ENCODE peak calls at places on chromosomes 13 and 19, in eight cellular contexts. Z is uterus; M is CD8-positive, alpha-beta T cell; O is left lung; S is bronchial epithelial cell; G is IMR-90; L is right lobe of liver; W is tibial nerve. K is an unnamed sample.

GRCh38 chr19:44848036-44848804 is 2.1 kb downstream of the NECTIN2 start:
- DNase-seq in L (peak; percentile 37), Z (peak; percentile 26), S (peak; percentile 28), O (no peak), W (no peak), G (peak; percentile 57), M (no peak), K (peak; percentile 49)

GRCh38 chr19:10749435-10750384 is 31.8 kb downstream of the DNM2 start:
- DNase-seq in M (no peak), G (no peak), W (no peak), L (no peak), S (no peak), Z (no peak), O (peak; percentile 67), K (no peak)

GRCh38 chr19:10399878-10400277 is 3.5 kb downstream of the CDC37 start:
- DNase-seq in O (no peak), Z (no peak), M (no peak), L (no peak), W (no peak), S (no peak), G (no peak), K (no peak)

GRCh38 chr13:109818136-109818535 is 31.8 kb upstream of the IRS2 start:
- DNase-seq in S (peak; percentile 30), W (no peak), M (no peak), G (no peak), Z (no peak), L (no peak), O (no peak), K (no peak)

GRCh38 chr13:31089649-31090048 is 72.1 kb downstream of the HSPH1 start:
- DNase-seq in G (no peak), O (no peak), Z (no peak), W (no peak), L (no peak), S (no peak), M (no peak), K (no peak)

GRCh38 chr13:79491715-79492114 is 10.8 kb downstream of the NDFIP2 start:
- DNase-seq in G (peak; percentile 71), W (no peak), O (no peak), M (no peak), Z (no peak), S (peak; percentile 99), L (no peak), K (no peak)

GRCh38 chr19:38213911-38214625 is 10.0 kb downstream of the DPF1 start:
- DNase-seq in O (no peak), W (no peak), Z (no peak), L (no peak), M (no peak), G (peak; percentile 61), S (no peak), K (peak; percentile 69)

GRCh38 chr13:28574617-28575142 is 79.8 kb upstream of the FLT1 start:
- DNase-seq in L (peak; percentile 39), M (no peak), S (peak; percentile 99), W (no peak), O (peak; percentile 67), G (peak; percentile 100), Z (no peak), K (peak; percentile 97)

GRCh38 chr19:28705008-28705407 is 507.9 kb downstream of the UQCRFS1 start:
- DNase-seq in L (no peak), Z (no peak), W (no peak), O (no peak), S (peak; percentile 63), M (no peak), G (peak; percentile 62), K (peak; percentile 80)

GRCh38 chr13:109858319-109858718 is 71.9 kb upstream of the IRS2 start:
- DNase-seq in Z (no peak), S (peak; percentile 90), M (no peak), W (no peak), O (no peak), G (no peak), L (no peak), K (no peak)

GRCh38 chr19:47110521-47111080 is 3.0 kb downstream of the ZC3H4 start:
- DNase-seq in O (no peak), S (no peak), W (no peak), L (no peak), G (no peak), M (peak; percentile 49), Z (no peak), K (no peak)

GRCh38 chr19:10567696-10568443 is 909 bp downstream of the CDKN2D start:
- DNase-seq in G (no peak), L (no peak), Z (no peak), M (no peak), W (no peak), S (no peak), O (no peak), K (no peak)

GRCh38 chr13:93029536-93029935 is 197.1 kb upstream of the GPC6 start:
- DNase-seq in W (no peak), L (no peak), O (no peak), Z (no peak), G (peak; percentile 67), M (no peak), S (no peak), K (peak; percentile 56)

GRCh38 chr13:60431108-60431700 is 34.2 kb downstream of the TDRD3 start:
- DNase-seq in Z (no peak), O (no peak), G (peak; percentile 72), W (peak; percentile 22), S (peak; percentile 70), M (no peak), L (no peak), K (peak; percentile 26)

GRCh38 chr19:45322311-45322710 is 364 bp downstream of the CKM start:
- DNase-seq in W (no peak), O (no peak), S (no peak), Z (no peak), M (no peak), L (no peak), G (no peak), K (no peak)

GRCh38 chr19:48719263-48720171 is at the start of gene MAMSTR:
- DNase-seq in Z (peak; percentile 57), S (no peak), O (no peak), L (no peak), M (no peak), G (no peak), W (no peak), K (no peak)
- H3K4me3 ChIP-seq in Z (peak within 1 kb of the TSS; percentile 64), S (no peak within 1 kb of the TSS), O (peak within 1 kb of the TSS; percentile 41), L (no peak within 1 kb of the TSS), M (peak within 1 kb of the TSS; percentile 69), G (no peak within 1 kb of the TSS), W (no peak within 1 kb of the TSS), K (peak within 1 kb of the TSS; percentile 71)

GRCh38 chr13:50452028-50452427 is 391.5 kb downstream of the DLEU7 start:
- DNase-seq in G (no peak), Z (no peak), S (no peak), O (no peak), L (no peak), W (no peak), M (no peak), K (no peak)
- H3K4me3 ChIP-seq in G (no peak overlapping the region), Z (no peak overlapping the region), S (no peak overlapping the region), O (no peak overlapping the region), L (no peak overlapping the region), W (no peak overlapping the region), M (no peak overlapping the region), K (no peak overlapping the region)

DNA sequence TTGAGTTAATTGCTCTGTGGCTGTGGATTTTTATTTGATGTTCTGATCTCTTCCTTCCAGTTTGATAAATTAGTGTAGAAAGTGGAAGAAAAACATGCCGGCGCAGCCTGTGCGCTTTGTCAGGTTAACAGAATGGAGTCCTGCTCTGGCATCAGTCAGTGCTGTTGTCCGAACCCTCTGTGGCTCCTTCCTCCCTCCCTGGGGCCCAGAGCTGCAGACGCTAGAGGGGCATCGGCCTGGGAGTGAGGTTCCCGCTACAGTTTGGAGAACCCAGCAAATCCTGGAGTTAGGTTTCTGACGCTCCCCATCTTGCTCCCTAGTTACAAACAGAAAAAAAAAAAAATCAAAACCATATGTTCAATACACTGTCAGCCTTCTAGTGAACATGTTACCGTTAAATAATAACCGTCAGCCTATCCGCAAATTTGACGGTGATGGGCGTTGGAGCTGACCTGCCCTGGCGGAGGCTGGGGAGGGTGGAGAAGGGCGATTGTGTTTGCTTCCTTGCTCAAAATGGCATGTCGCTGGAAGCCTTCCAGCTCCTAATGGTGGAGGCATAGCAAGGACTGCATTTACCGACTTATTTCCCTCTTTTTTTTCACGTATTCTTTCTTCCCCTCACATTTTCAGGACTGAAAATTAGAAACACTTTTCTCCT is 13.5 kb downstream of the MBNL2 start:
- DNase-seq in W (no peak), S (no peak), G (no peak), Z (no peak), O (no peak), L (no peak), M (no peak), K (no peak)
- H3K4me3 ChIP-seq in W (peak overlapping the region; percentile 23), S (no peak overlapping the region), G (no peak overlapping the region), Z (no peak overlapping the region), O (no peak overlapping the region), L (no peak overlapping the region), M (no peak overlapping the region), K (no peak overlapping the region)

GRCh38 chr19:1748703-1749341 is 4.5 kb upstream of the ONECUT3 start:
- DNase-seq in Z (no peak), L (no peak), G (no peak), S (no peak), O (no peak), M (no peak), W (no peak), K (no peak)
- H3K4me3 ChIP-seq in Z (no peak overlapping the region), L (no peak overlapping the region), G (no peak overlapping the region), S (peak overlapping the region; percentile 48), O (no peak overlapping the region), M (no peak overlapping the region), W (no peak overlapping the region), K (no peak overlapping the region)

DNA sequence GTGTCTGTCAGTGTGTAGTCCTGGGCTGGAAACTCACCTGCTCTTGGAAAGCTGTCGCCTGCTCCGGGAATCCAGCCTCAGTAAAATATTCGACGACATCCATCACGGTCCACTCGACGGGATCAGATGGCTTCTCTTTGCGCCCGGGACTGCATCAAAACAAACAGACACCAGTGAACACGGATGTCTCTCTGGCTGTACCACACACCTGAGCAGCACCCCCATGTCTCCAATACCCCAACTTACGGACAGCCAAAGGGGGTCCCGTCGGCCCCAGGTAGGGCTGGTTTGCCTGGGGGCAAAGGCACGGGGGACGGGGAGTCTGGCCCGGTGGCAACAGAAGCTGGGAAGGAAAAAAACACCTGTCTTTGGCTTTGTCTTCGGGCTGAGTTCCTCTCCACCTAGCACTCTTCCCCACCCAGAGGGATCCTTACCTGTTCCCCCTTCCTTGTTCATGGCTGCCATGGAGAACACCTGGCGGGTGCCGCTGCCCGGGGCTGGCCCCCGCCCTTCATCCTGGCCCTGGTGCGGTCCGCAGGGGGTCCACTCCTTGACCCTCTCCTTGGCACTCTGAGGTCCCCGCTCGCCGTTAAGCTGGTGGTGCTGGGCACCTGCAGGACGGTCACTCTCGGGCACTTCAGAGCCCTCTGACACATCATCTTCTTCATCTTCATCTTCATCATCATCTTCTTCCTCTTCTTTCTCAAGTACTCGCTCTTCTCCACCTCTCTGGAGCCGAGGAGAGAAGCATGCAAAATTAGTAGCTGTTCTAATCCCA is 1.7 kb downstream of the SAMD1 start:
- DNase-seq in W (no peak), M (no peak), S (no peak), L (no peak), O (no peak), G (no peak), Z (no peak), K (no peak)
- H3K4me3 ChIP-seq in W (no peak overlapping the region), M (no peak overlapping the region), S (peak overlapping the region; percentile 54), L (no peak overlapping the region), O (peak overlapping the region; percentile 73), G (peak overlapping the region; percentile 62), Z (no peak overlapping the region), K (peak overlapping the region; percentile 42)